ENCODE peak calls at places on chromosomes 2 and 18, in five cellular contexts. W is dorsolateral prefrontal cortex; Z is CD8-positive, alpha-beta T cell; O is endothelial cell; D is left ventricle myocardium inferior. P is an unnamed sample.

GRCh38 chr2:208183937-208184336 is 5.9 kb downstream of the C2orf80 start:
- DNase-seq in D (no peak), Z (no peak), W (no peak), O (no peak), P (no peak)

GRCh38 chr2:68878753-68879152 is 7.6 kb upstream of the BMP10 start:
- DNase-seq in D (no peak), W (no peak), O (no peak), Z (no peak), P (no peak)

GRCh38 chr2:133204461-133204860 is 363.8 kb downstream of the NCKAP5 start:
- DNase-seq in Z (no peak), W (no peak), D (no peak), O (no peak), P (no peak)

GRCh38 chr2:219496781-219497494 is 1.8 kb upstream of the GMPPA start:
- DNase-seq in Z (no peak), D (no peak), W (no peak), O (no peak), P (no peak)

GRCh38 chr18:65753520-65753919 is 2.7 kb downstream of the CDH7 start:
- DNase-seq in W (peak), O (peak), D (no peak), Z (no peak), P (peak)

GRCh38 chr2:24333019-24333540 is 27.3 kb downstream of the ITSN2 start:
- DNase-seq in Z (no peak), O (no peak), D (no peak), W (no peak), P (no peak)

GRCh38 chr2:86274265-86274917 is 63.0 kb downstream of the REEP1 start:
- DNase-seq in O (no peak), Z (no peak), W (no peak), D (no peak), P (no peak)

GRCh38 chr2:18500333-18500732 is 60.1 kb downstream of the RDH14 start:
- DNase-seq in W (no peak), O (no peak), D (no peak), Z (no peak), P (no peak)

GRCh38 chr2:69154031-69154430 is 141.1 kb downstream of the ANTXR1 start:
- DNase-seq in O (no peak), D (no peak), W (no peak), Z (no peak), P (no peak)

GRCh38 chr2:175180701-175181103 is 808 bp downstream of the ATP5MC3 start:
- DNase-seq in W (no peak), D (peak), O (peak), Z (peak), P (no peak)

GRCh38 chr2:109238580-109238979 is 109.6 kb downstream of the SH3RF3 start:
- DNase-seq in Z (peak), W (peak), O (peak), D (peak), P (no peak)

GRCh38 chr2:239002960-239003932 is 155.4 kb downstream of the TWIST2 start:
- DNase-seq in W (no peak), D (no peak), O (no peak), Z (no peak), P (no peak)

GRCh38 chr18:934518-935123 is 29.9 kb downstream of the ADCYAP1 start:
- DNase-seq in Z (no peak), W (no peak), O (no peak), D (no peak), P (no peak)

GRCh38 chr2:201852878-201853415 is 46.6 kb downstream of the CDK15 start:
- DNase-seq in Z (no peak), D (no peak), W (no peak), O (no peak), P (no peak)

GRCh38 chr2:241804326-241805276 is 4.4 kb upstream of the NEU4 start:
- DNase-seq in D (no peak), O (peak), Z (no peak), W (no peak), P (peak)

GRCh38 chr2:8009010-8009597 is 672.8 kb upstream of the ID2 start:
- DNase-seq in O (no peak), D (no peak), W (no peak), Z (no peak), P (no peak)

GRCh38 chr2:167187910-167188595 is 299.8 kb downstream of the XIRP2 start:
- DNase-seq in Z (no peak), O (no peak), W (no peak), D (no peak), P (no peak)

GRCh38 chr18:67525328-67526110 is 9.0 kb upstream of the DSEL start:
- DNase-seq in W (peak), D (peak), Z (no peak), O (no peak), P (no peak)

GRCh38 chr2:10846110-10846861 is 33.7 kb upstream of the PDIA6 start:
- DNase-seq in O (no peak), W (no peak), D (no peak), Z (no peak), P (no peak)

GRCh38 chr2:166612214-166612613 is 118.2 kb upstream of the SCN7A start:
- DNase-seq in O (no peak), D (no peak), W (no peak), Z (no peak), P (no peak)

GRCh38 chr2:146317959-146318358 is 1526.9 kb upstream of the ACVR2A start:
- DNase-seq in Z (no peak), O (no peak), W (no peak), D (no peak), P (no peak)

GRCh38 chr2:157628532-157629415 is at the start of gene ACVR1C:
- DNase-seq in W (peak), O (peak), D (peak), Z (peak), P (peak)

GRCh38 chr2:220586980-220587549 is 959.6 kb downstream of the SLC4A3 start:
- DNase-seq in W (no peak), Z (no peak), D (no peak), O (no peak), P (no peak)

GRCh38 chr2:45669109-45669508 is 17.6 kb downstream of the PRKCE start:
- DNase-seq in W (no peak), D (no peak), O (no peak), Z (no peak), P (no peak)

GRCh38 chr2:37771600-37772088 is 100.2 kb upstream of the CDC42EP3 start:
- DNase-seq in D (no peak), W (no peak), Z (no peak), O (no peak), P (no peak)

GRCh38 chr2:174683392-174683759 is 80.9 kb downstream of the CHRNA1 start:
- DNase-seq in Z (no peak), D (no peak), W (no peak), O (no peak), P (no peak)

GRCh38 chr18:47730795-47731194 is 199.7 kb downstream of the SMAD2 start:
- DNase-seq in D (no peak), O (no peak), W (no peak), Z (no peak), P (no peak)

GRCh38 chr18:58715540-58715939 is 44.3 kb downstream of the MALT1 start:
- DNase-seq in D (no peak), Z (no peak), O (no peak), W (no peak), P (no peak)

GRCh38 chr18:32010124-32010745 is 8.4 kb upstream of the RNF125 start:
- DNase-seq in O (no peak), Z (no peak), D (no peak), W (no peak), P (no peak)

GRCh38 chr2:30678410-30679137 is 128.7 kb downstream of the CAPN13 start:
- DNase-seq in W (no peak), O (no peak), Z (no peak), D (no peak), P (no peak)

GRCh38 chr2:224518806-224519580 is 66.2 kb downstream of the CUL3 start:
- DNase-seq in Z (no peak), O (no peak), W (no peak), D (no peak), P (no peak)

GRCh38 chr2:197309369-197310231 is 980 bp downstream of the ANKRD44 start:
- DNase-seq in W (peak), Z (no peak), D (peak), O (peak), P (no peak)

GRCh38 chr2:159855153-159856140 is 57.4 kb upstream of the CD302 start:
- DNase-seq in Z (no peak), D (no peak), O (no peak), W (no peak), P (no peak)
- TF ChIP-seq CTCF in Z (no peak), D (no peak), O (no peak), W (no peak), P (no peak)

GRCh38 chr2:60515751-60516226 is 37.7 kb downstream of the BCL11A start:
- DNase-seq in O (no peak), D (no peak), W (no peak), Z (no peak), P (no peak)
- TF ChIP-seq CTCF in O (no peak), D (no peak), W (no peak), Z (no peak), P (no peak)

GRCh38 chr18:77133051-77133919 is 702 bp upstream of the MBP start:
- DNase-seq in W (no peak), D (no peak), Z (no peak), O (peak), P (no peak)
- TF ChIP-seq CTCF in W (no peak), D (no peak), Z (no peak), O (no peak), P (no peak)

DNA sequence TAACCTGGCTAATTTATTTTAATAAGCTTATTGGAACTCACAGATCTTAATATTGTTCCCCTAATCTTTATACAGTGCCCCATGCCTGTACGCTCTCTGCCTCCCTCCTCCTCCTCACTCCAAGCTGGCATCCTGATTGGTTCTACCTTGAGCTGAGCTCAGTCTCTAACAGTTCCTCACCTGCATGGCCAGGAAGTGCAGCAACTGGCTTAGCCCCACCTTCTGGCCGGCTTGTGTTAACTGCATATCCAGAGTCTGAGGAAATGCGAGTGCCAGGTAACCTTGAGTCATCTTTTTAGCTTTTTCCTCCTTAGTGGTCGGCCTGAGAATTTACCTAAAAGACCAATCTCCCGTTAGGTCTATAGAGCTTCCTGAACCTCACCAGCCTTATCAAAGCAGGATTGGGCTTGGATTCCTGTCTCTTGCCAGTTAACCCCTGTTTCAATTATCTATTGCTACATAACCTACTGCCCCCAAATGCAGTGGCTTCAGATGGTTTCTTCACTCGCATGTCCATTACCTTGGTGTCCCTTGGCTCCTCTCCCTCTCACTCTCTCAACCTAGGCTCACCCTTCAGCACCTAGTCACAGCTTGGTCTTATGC is 89.5 kb upstream of the STK39 start:
- DNase-seq in D (no peak), W (no peak), Z (peak), O (no peak), P (no peak)
- TF ChIP-seq CTCF in D (peak), W (no peak), Z (peak), O (no peak), P (peak)

DNA sequence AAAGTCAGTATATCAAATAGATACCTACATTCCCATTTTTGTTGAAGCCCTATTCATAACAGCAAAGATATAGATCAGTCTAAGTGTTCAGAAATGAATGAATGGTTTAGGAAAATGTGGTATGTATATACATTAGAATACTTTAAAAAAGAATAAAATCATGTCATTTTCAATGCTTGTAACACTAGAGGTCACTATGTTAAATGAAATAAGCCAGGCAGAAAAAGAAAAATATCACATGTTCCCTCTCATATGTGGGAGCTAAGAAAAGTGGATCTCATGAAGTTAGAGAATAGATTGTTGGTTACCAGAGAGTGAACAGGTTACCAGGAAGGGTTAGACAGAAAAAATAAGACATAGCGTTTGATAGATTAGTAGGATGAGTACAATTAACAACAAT is 1111.0 kb upstream of the SLC39A10 start:
- DNase-seq in O (no peak), D (no peak), W (no peak), Z (no peak), P (no peak)
- TF ChIP-seq CTCF in O (no peak), D (no peak), W (peak), Z (no peak), P (peak)

GRCh38 chr2:181426687-181427086 is 30.5 kb upstream of the ITGA4 start:
- DNase-seq in D (no peak), Z (no peak), O (no peak), W (no peak), P (no peak)
- TF ChIP-seq CTCF in D (no peak), Z (no peak), O (no peak), W (no peak), P (no peak)

DNA sequence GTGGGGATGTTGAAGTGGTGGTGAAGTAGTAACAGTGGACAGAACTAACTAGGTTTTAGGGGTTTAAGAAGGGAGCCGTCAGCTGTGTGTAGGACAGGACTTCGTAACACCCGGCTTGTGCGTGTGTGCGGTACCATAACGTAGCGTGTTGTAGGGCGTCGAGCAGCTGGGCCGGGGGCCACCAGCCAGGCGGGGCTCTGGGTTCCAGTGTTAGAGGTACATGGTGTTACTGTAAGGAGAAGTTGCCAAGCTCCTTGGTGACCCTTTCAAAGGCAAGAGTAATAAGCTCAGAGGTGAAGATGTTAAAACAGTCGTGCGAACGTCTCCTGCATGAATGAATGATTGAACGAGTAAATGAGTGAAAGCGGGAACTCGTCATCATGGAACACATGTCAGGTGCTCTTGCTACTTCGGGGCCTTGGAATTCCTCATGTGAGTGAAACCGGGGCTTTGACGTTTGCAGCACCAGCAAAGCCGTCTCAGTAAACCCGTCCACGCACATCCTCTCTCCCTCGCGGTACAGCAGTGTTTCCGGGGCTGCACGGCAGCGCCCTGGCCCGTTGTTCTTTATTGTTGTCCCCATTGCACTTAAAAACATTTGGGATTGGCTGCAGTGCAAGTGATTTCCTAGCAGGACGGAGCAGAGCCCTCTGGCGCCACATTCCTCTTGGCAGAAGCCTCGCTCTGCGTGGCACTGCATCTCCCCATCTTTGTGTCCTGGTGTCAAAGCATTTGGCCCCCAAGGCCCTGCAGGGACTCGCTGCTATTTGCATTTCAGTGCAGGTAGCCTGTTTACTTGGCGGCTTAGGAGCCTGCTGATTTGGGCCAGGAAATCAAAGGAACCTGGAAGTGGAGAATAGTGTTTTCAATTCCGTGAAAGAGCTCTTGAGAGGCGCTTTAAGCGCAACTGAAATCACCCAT is 115.0 kb downstream of the GBX2 start:
- DNase-seq in D (no peak), Z (no peak), O (peak), W (no peak), P (no peak)
- TF ChIP-seq CTCF in D (no peak), Z (no peak), O (no peak), W (no peak), P (no peak)

DNA sequence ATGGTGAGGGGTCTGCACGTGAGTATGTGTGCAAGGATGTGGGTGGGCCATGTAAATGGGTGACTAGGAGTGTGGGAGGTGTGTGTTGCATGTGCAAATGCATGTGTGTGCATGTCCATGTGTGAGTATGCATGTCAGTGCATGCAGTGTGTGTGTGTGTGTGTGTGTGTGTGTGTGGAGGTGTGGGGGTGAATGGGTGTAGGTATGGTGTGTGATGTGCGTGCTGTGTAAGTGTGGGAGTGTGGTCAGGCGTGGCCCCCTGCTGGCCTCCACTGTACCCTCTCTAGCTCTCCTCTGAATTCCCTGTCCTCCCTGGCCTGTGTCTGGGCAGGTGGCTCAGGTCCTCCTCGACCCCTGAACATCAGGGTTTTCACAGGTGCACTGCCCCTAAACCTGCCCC is 230.3 kb downstream of the CELF4 start:
- DNase-seq in W (no peak), Z (no peak), D (no peak), O (peak), P (peak)
- TF ChIP-seq CTCF in W (no peak), Z (no peak), D (peak), O (peak), P (peak)

DNA sequence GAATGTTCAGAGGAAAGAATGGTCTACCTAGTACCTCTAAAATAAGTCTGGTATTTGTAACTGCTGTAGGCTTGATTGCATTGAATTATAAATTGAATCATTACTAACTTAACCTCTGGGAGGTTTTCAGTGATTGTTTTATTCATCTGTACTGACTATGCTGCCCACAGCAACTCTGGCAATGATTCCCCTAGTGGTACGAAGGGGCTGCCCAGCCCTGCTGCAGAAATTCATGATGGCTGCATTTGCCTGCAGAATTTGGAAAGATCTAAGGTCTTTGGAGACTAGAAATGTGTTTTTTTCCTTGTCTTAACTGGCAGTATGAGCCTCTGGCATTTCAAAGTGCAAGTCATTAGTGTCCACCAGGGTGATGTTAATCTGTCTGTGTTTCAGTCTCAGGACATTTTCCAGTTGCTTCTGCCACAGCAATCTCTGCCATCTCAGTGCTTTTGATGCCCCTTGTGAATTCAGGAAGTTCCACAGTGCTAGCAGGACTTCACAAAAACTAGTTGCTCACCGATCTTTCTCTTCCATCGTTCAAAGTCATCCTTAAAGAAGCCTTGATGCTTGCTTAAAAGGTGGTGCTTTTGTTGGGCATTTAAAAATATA is 13.5 kb upstream of the LRPPRC start:
- DNase-seq in W (no peak), D (no peak), Z (no peak), O (no peak), P (no peak)
- TF ChIP-seq CTCF in W (no peak), D (no peak), Z (no peak), O (peak), P (no peak)

P was measured in D721Med.